ENCODE peak calls at places on chromosome 2, in four cellular contexts. J is mesenchymal stem cell, W is neuronal stem cell, T is H1. M is an unnamed sample.

GRCh38 chr2:112881217-112882000 is 29.6 kb upstream of the IL37 start:
- DNase-seq in W (no peak), J (peak), T (no peak), M (no peak)

GRCh38 chr2:140117371-140117770 is 1337.2 kb upstream of the NXPH2 start:
- DNase-seq in J (no peak), T (no peak), W (no peak), M (no peak)

GRCh38 chr2:78147466-78147865 is 625.3 kb upstream of the LRRTM4 start:
- DNase-seq in W (no peak), J (no peak), T (no peak), M (no peak)

GRCh38 chr2:203399031-203399430 is 70.8 kb downstream of the ABI2 start:
- DNase-seq in T (no peak), J (no peak), W (no peak), M (no peak)

GRCh38 chr2:134873152-134873551 is 34.7 kb downstream of the ACMSD start:
- DNase-seq in T (no peak), J (no peak), W (no peak), M (no peak)

GRCh38 chr2:188601927-188602326 is 310.3 kb downstream of the GULP1 start:
- DNase-seq in W (no peak), T (no peak), J (peak), M (no peak)

GRCh38 chr2:53216805-53217204 is 550.8 kb upstream of the CHAC2 start:
- DNase-seq in J (no peak), W (no peak), T (no peak), M (no peak)

GRCh38 chr2:84717302-84717701 is 163.6 kb downstream of the TRABD2A start:
- DNase-seq in J (no peak), T (no peak), W (no peak), M (no peak)

GRCh38 chr2:207729465-207729998 is 18.1 kb downstream of the CCNYL1 start:
- DNase-seq in W (no peak), J (no peak), T (no peak), M (no peak)

GRCh38 chr2:109199790-109200189 is 70.8 kb downstream of the SH3RF3 start:
- DNase-seq in T (no peak), W (no peak), J (no peak), M (no peak)

GRCh38 chr2:225064362-225064761 is 22.1 kb upstream of the DOCK10 start:
- DNase-seq in J (no peak), T (no peak), W (no peak), M (no peak)

GRCh38 chr2:5587726-5588125 is 104.5 kb upstream of the SOX11 start:
- DNase-seq in W (no peak), T (no peak), J (no peak), M (no peak)

GRCh38 chr2:9740382-9741040 is 102.8 kb upstream of the TAF1B start:
- DNase-seq in W (no peak), J (no peak), T (no peak), M (no peak)

GRCh38 chr2:239026711-239027430 is 179.0 kb downstream of the TWIST2 start:
- DNase-seq in T (no peak), J (no peak), W (no peak), M (peak)
- H4K8ac ChIP-seq in T (no peak), J (no peak), W (peak), M (no peak)

GRCh38 chr2:98487806-98488189 is 43.1 kb downstream of the INPP4A start:
- DNase-seq in T (no peak), W (no peak), J (peak), M (peak)
- H3K14ac ChIP-seq in T (no peak), W (no peak), J (no peak), M (no peak)

GRCh38 chr2:232076736-232077135 is 115.2 kb downstream of the DIS3L2 start:
- DNase-seq in J (no peak), T (no peak), W (no peak), M (no peak)
- H4K8ac ChIP-seq in J (no peak), T (no peak), W (no peak), M (no peak)

GRCh38 chr2:43993437-43993836 is 2.4 kb downstream of the LRPPRC start:
- DNase-seq in T (no peak), J (no peak), W (no peak), M (no peak)

GRCh38 chr2:43998263-43998662 is 2.5 kb upstream of the LRPPRC start:
- DNase-seq in T (no peak), W (no peak), J (no peak), M (no peak)

GRCh38 chr2:43995733-43996533 is at the start of gene LRPPRC:
- DNase-seq in T (peak), W (peak), J (peak), M (peak)
- H3K14ac ChIP-seq in T (no peak), W (no peak), J (peak), M (peak)

M was measured in H9.